ENCODE peak calls at places on chromosomes 7 and 10, in seven cellular contexts. One of them, this sample, is unnamed.

GRCh38 chr7:7969306-7970112 is 913 bp downstream of the GLCCI1 start:
- DNase-seq in NB4: peak
- DNase-seq in fibroblast of the aortic adventitia: peak
- DNase-seq in osteoblast: peak
- DNase-seq in Calu3: peak
- DNase-seq in heart left ventricle: peak
- DNase-seq in BJ: no peak
- DNase-seq in this sample: peak

GRCh38 chr10:9745158-9745557 is 1272.5 kb upstream of the CELF2 start:
- DNase-seq in fibroblast of the aortic adventitia: no peak
- DNase-seq in BJ: no peak
- DNase-seq in Calu3: no peak
- DNase-seq in osteoblast: no peak
- DNase-seq in NB4: no peak
- DNase-seq in heart left ventricle: no peak
- DNase-seq in this sample: no peak

GRCh38 chr7:149865437-149865836 is 8.3 kb upstream of the ATP6V0E2 start:
- DNase-seq in Calu3: no peak
- DNase-seq in osteoblast: no peak
- DNase-seq in BJ: no peak
- DNase-seq in heart left ventricle: no peak
- DNase-seq in NB4: peak
- DNase-seq in fibroblast of the aortic adventitia: peak
- DNase-seq in this sample: no peak

GRCh38 chr7:123271231-123271630 is 71.5 kb upstream of the SLC13A1 start:
- DNase-seq in NB4: no peak
- DNase-seq in osteoblast: no peak
- DNase-seq in Calu3: no peak
- DNase-seq in fibroblast of the aortic adventitia: peak
- DNase-seq in BJ: no peak
- DNase-seq in heart left ventricle: no peak
- DNase-seq in this sample: no peak

GRCh38 chr10:79052311-79053080 is 16.3 kb upstream of the ZMIZ1 start:
- DNase-seq in osteoblast: peak
- DNase-seq in BJ: no peak
- DNase-seq in Calu3: no peak
- DNase-seq in heart left ventricle: peak
- DNase-seq in fibroblast of the aortic adventitia: no peak
- DNase-seq in NB4: no peak
- DNase-seq in this sample: no peak

GRCh38 chr10:33122014-33122788 is 164.2 kb upstream of the ITGB1 start:
- DNase-seq in osteoblast: peak
- DNase-seq in Calu3: no peak
- DNase-seq in fibroblast of the aortic adventitia: peak
- DNase-seq in BJ: peak
- DNase-seq in heart left ventricle: no peak
- DNase-seq in NB4: no peak
- DNase-seq in this sample: peak

GRCh38 chr10:89242840-89243586 is 8.6 kb downstream of the LIPA start:
- DNase-seq in fibroblast of the aortic adventitia: no peak
- DNase-seq in NB4: peak
- DNase-seq in osteoblast: no peak
- DNase-seq in heart left ventricle: no peak
- DNase-seq in BJ: no peak
- DNase-seq in Calu3: no peak
- DNase-seq in this sample: no peak

GRCh38 chr10:72691470-72692056 is 380 bp upstream of the MCU start:
- DNase-seq in osteoblast: no peak
- DNase-seq in Calu3: no peak
- DNase-seq in NB4: no peak
- DNase-seq in heart left ventricle: no peak
- DNase-seq in BJ: no peak
- DNase-seq in fibroblast of the aortic adventitia: no peak
- DNase-seq in this sample: no peak

GRCh38 chr7:87506243-87507180 is 31.0 kb upstream of the ABCB4 start:
- DNase-seq in fibroblast of the aortic adventitia: peak
- DNase-seq in NB4: peak
- DNase-seq in heart left ventricle: no peak
- DNase-seq in osteoblast: no peak
- DNase-seq in BJ: no peak
- DNase-seq in Calu3: no peak
- DNase-seq in this sample: peak

GRCh38 chr7:55774327-55775050 is 88.1 kb downstream of the SEPTIN14 start:
- DNase-seq in fibroblast of the aortic adventitia: no peak
- DNase-seq in osteoblast: peak
- DNase-seq in BJ: no peak
- DNase-seq in heart left ventricle: no peak
- DNase-seq in Calu3: peak
- DNase-seq in NB4: no peak
- DNase-seq in this sample: no peak

GRCh38 chr7:30209951-30210350 is 74.4 kb upstream of the ZNRF2 start:
- DNase-seq in BJ: no peak
- DNase-seq in NB4: no peak
- DNase-seq in fibroblast of the aortic adventitia: no peak
- DNase-seq in osteoblast: no peak
- DNase-seq in Calu3: no peak
- DNase-seq in heart left ventricle: no peak
- DNase-seq in this sample: no peak

GRCh38 chr10:78473016-78473415 is 439.4 kb downstream of the RPS24 start:
- DNase-seq in heart left ventricle: no peak
- DNase-seq in BJ: no peak
- DNase-seq in Calu3: no peak
- DNase-seq in NB4: no peak
- DNase-seq in osteoblast: peak
- DNase-seq in fibroblast of the aortic adventitia: no peak
- DNase-seq in this sample: no peak

GRCh38 chr7:14507617-14508016 is 394.9 kb downstream of the DGKB start:
- DNase-seq in Calu3: peak
- DNase-seq in NB4: no peak
- DNase-seq in osteoblast: no peak
- DNase-seq in BJ: no peak
- DNase-seq in heart left ventricle: no peak
- DNase-seq in fibroblast of the aortic adventitia: peak
- DNase-seq in this sample: no peak

GRCh38 chr7:2527505-2528464 is 8.2 kb downstream of the LFNG start:
- DNase-seq in NB4: peak
- DNase-seq in heart left ventricle: peak
- DNase-seq in Calu3: peak
- DNase-seq in osteoblast: peak
- DNase-seq in fibroblast of the aortic adventitia: peak
- DNase-seq in BJ: peak
- DNase-seq in this sample: peak

GRCh38 chr7:153835104-153835503 is 217.1 kb upstream of the DPP6 start:
- DNase-seq in fibroblast of the aortic adventitia: no peak
- DNase-seq in heart left ventricle: no peak
- DNase-seq in BJ: no peak
- DNase-seq in Calu3: no peak
- DNase-seq in osteoblast: no peak
- DNase-seq in NB4: peak
- DNase-seq in this sample: no peak

GRCh38 chr10:124626759-124627380 is 117.3 kb downstream of the FAM53B start:
- DNase-seq in BJ: no peak
- DNase-seq in fibroblast of the aortic adventitia: no peak
- DNase-seq in Calu3: peak
- DNase-seq in heart left ventricle: no peak
- DNase-seq in NB4: no peak
- DNase-seq in osteoblast: no peak
- DNase-seq in this sample: no peak

GRCh38 chr7:99929730-99930053 is 272 bp upstream of the GJC3 start:
- DNase-seq in fibroblast of the aortic adventitia: no peak
- DNase-seq in osteoblast: no peak
- DNase-seq in BJ: no peak
- DNase-seq in heart left ventricle: no peak
- DNase-seq in Calu3: no peak
- DNase-seq in NB4: no peak
- DNase-seq in this sample: no peak
- TF ChIP-seq CTCF in fibroblast of the aortic adventitia: no peak
- TF ChIP-seq CTCF in osteoblast: no peak
- TF ChIP-seq CTCF in BJ: no peak
- TF ChIP-seq CTCF in heart left ventricle: no peak
- TF ChIP-seq CTCF in Calu3: no peak
- TF ChIP-seq CTCF in NB4: no peak
- TF ChIP-seq CTCF in this sample: no peak

GRCh38 chr7:35185908-35186731 is 67.8 kb downstream of the TBX20 start:
- DNase-seq in heart left ventricle: peak
- DNase-seq in osteoblast: peak
- DNase-seq in NB4: peak
- DNase-seq in Calu3: peak
- DNase-seq in BJ: no peak
- DNase-seq in fibroblast of the aortic adventitia: peak
- DNase-seq in this sample: no peak
- TF ChIP-seq CTCF in heart left ventricle: no peak
- TF ChIP-seq CTCF in osteoblast: no peak
- TF ChIP-seq CTCF in NB4: no peak
- TF ChIP-seq CTCF in Calu3: peak
- TF ChIP-seq CTCF in BJ: no peak
- TF ChIP-seq CTCF in fibroblast of the aortic adventitia: peak
- TF ChIP-seq CTCF in this sample: no peak

DNA sequence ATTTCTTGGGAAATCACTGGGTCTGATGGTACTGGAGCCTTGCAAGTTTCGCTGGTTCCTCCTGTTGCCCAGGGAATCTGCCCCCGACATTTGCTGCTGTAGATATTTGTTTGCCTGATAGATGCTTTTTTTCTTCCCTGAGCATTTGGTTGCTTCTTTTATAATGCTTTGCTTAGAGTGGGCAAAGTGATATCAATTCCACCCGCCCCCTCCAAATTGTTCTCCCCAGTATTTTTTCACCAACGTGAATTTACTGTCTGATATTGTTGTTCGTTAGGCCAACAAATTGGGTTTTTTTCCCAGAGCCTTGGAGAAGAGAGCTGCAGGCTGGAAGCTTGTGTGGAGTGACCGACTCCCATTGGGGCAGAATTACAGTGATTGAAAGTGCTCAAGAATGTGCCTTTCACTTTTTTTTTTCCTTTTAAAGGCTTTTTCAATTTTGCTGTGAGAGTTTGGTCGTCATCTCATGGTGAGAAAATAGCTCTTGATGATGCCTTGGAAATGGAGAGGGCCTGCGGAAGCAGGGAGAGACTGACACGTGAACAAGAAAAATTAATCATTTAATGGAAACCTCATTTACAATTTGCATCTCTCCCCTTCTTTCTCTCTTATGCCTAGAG is 2.5 kb downstream of the GRK5 start:
- DNase-seq in BJ: no peak
- DNase-seq in NB4: no peak
- DNase-seq in osteoblast: no peak
- DNase-seq in Calu3: no peak
- DNase-seq in heart left ventricle: no peak
- DNase-seq in fibroblast of the aortic adventitia: peak
- DNase-seq in this sample: no peak
- TF ChIP-seq CTCF in BJ: no peak
- TF ChIP-seq CTCF in NB4: no peak
- TF ChIP-seq CTCF in osteoblast: peak
- TF ChIP-seq CTCF in Calu3: no peak
- TF ChIP-seq CTCF in heart left ventricle: no peak
- TF ChIP-seq CTCF in fibroblast of the aortic adventitia: no peak
- TF ChIP-seq CTCF in this sample: no peak

GRCh38 chr7:78587443-78588044 is 789.0 kb downstream of the PHTF2 start:
- DNase-seq in NB4: peak
- DNase-seq in heart left ventricle: no peak
- DNase-seq in Calu3: peak
- DNase-seq in BJ: no peak
- DNase-seq in fibroblast of the aortic adventitia: peak
- DNase-seq in osteoblast: peak
- DNase-seq in this sample: no peak
- TF ChIP-seq CTCF in NB4: peak
- TF ChIP-seq CTCF in heart left ventricle: no peak
- TF ChIP-seq CTCF in Calu3: no peak
- TF ChIP-seq CTCF in BJ: peak
- TF ChIP-seq CTCF in fibroblast of the aortic adventitia: peak
- TF ChIP-seq CTCF in osteoblast: peak
- TF ChIP-seq CTCF in this sample: peak

GRCh38 chr10:128113026-128113425 is 13.2 kb downstream of the MKI67 start:
- DNase-seq in heart left ventricle: no peak
- DNase-seq in osteoblast: no peak
- DNase-seq in BJ: no peak
- DNase-seq in NB4: no peak
- DNase-seq in fibroblast of the aortic adventitia: no peak
- DNase-seq in Calu3: no peak
- DNase-seq in this sample: no peak

GRCh38 chr10:128115356-128115755 is 10.9 kb downstream of the MKI67 start:
- DNase-seq in heart left ventricle: no peak
- DNase-seq in BJ: no peak
- DNase-seq in fibroblast of the aortic adventitia: no peak
- DNase-seq in Calu3: no peak
- DNase-seq in NB4: no peak
- DNase-seq in osteoblast: no peak
- DNase-seq in this sample: no peak

GRCh38 chr10:128121750-128122412 is 4.3 kb downstream of the MKI67 start:
- DNase-seq in NB4: no peak
- DNase-seq in osteoblast: no peak
- DNase-seq in heart left ventricle: no peak
- DNase-seq in fibroblast of the aortic adventitia: no peak
- DNase-seq in BJ: no peak
- DNase-seq in Calu3: no peak
- DNase-seq in this sample: no peak

GRCh38 chr10:128116187-128116586 is 10.0 kb downstream of the MKI67 start:
- DNase-seq in fibroblast of the aortic adventitia: no peak
- DNase-seq in osteoblast: no peak
- DNase-seq in Calu3: no peak
- DNase-seq in BJ: no peak
- DNase-seq in heart left ventricle: no peak
- DNase-seq in NB4: no peak
- DNase-seq in this sample: no peak

GRCh38 chr10:128116851-128117615 is 9.2 kb downstream of the MKI67 start:
- DNase-seq in BJ: no peak
- DNase-seq in Calu3: no peak
- DNase-seq in NB4: no peak
- DNase-seq in heart left ventricle: no peak
- DNase-seq in fibroblast of the aortic adventitia: no peak
- DNase-seq in osteoblast: no peak
- DNase-seq in this sample: peak
- TF ChIP-seq CTCF in BJ: peak
- TF ChIP-seq CTCF in Calu3: no peak
- TF ChIP-seq CTCF in NB4: peak
- TF ChIP-seq CTCF in heart left ventricle: peak
- TF ChIP-seq CTCF in fibroblast of the aortic adventitia: no peak
- TF ChIP-seq CTCF in osteoblast: peak
- TF ChIP-seq CTCF in this sample: peak

DNA sequence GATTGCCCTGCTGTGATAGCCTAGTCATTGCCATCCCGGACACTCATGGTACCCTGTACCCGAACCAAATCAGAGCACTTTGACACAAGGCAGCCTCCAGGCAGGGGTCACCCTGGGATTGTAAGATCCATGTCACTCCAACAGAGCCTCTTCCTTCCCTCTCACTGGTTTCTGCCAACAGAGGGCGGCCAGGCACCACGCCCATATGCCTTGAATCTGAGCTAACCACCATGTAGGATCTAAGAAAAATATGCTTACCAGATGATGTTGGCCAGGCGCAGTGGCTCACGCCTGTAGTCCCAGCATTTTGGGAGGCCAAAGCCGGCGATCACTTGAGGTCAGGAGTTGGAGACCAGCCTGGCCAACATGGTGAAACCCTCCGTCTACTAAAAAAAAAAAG is 389.2 kb upstream of the KLF6 start:
- DNase-seq in BJ: no peak
- DNase-seq in heart left ventricle: no peak
- DNase-seq in Calu3: peak
- DNase-seq in fibroblast of the aortic adventitia: no peak
- DNase-seq in osteoblast: no peak
- DNase-seq in NB4: peak
- DNase-seq in this sample: no peak
- TF ChIP-seq CTCF in BJ: peak
- TF ChIP-seq CTCF in heart left ventricle: no peak
- TF ChIP-seq CTCF in Calu3: no peak
- TF ChIP-seq CTCF in fibroblast of the aortic adventitia: no peak
- TF ChIP-seq CTCF in osteoblast: peak
- TF ChIP-seq CTCF in NB4: no peak
- TF ChIP-seq CTCF in this sample: peak